ENCODE peak calls at places on chromosomes 3 and 15, in six cellular contexts. One of them, this sample, is unnamed.

GRCh38 chr3:156218353-156218744 is 98.0 kb downstream of the KCNAB1 start:
- DNase-seq in neuronal stem cell: no peak
- DNase-seq in NCI-H345: peak
- DNase-seq in HCEC 1CT: no peak
- DNase-seq in thoracic aorta: no peak
- DNase-seq in mucosa of gallbladder: no peak
- DNase-seq in this sample: no peak

GRCh38 chr3:60147249-60147648 is 1097.4 kb upstream of the CFAP20DC start:
- DNase-seq in neuronal stem cell: peak
- DNase-seq in NCI-H345: no peak
- DNase-seq in HCEC 1CT: no peak
- DNase-seq in thoracic aorta: no peak
- DNase-seq in mucosa of gallbladder: no peak
- DNase-seq in this sample: no peak

GRCh38 chr3:77945320-77945719 is 905.4 kb downstream of the ROBO2 start:
- DNase-seq in neuronal stem cell: no peak
- DNase-seq in NCI-H345: no peak
- DNase-seq in HCEC 1CT: no peak
- DNase-seq in thoracic aorta: no peak
- DNase-seq in mucosa of gallbladder: no peak
- DNase-seq in this sample: no peak

GRCh38 chr15:63086271-63086670 is 35.4 kb upstream of the LACTB start:
- DNase-seq in neuronal stem cell: no peak
- DNase-seq in NCI-H345: no peak
- DNase-seq in HCEC 1CT: no peak
- DNase-seq in thoracic aorta: no peak
- DNase-seq in mucosa of gallbladder: no peak
- DNase-seq in this sample: no peak

GRCh38 chr3:147407495-147408179 is 1.3 kb upstream of the ZIC4 start:
- DNase-seq in neuronal stem cell: no peak
- DNase-seq in NCI-H345: no peak
- DNase-seq in HCEC 1CT: no peak
- DNase-seq in thoracic aorta: no peak
- DNase-seq in mucosa of gallbladder: no peak
- DNase-seq in this sample: no peak

GRCh38 chr15:67746450-67746849 is 78.9 kb upstream of the SKOR1 start:
- DNase-seq in neuronal stem cell: no peak
- DNase-seq in NCI-H345: no peak
- DNase-seq in HCEC 1CT: no peak
- DNase-seq in thoracic aorta: no peak
- DNase-seq in mucosa of gallbladder: no peak
- DNase-seq in this sample: no peak

GRCh38 chr15:69313437-69314000 is 14.8 kb downstream of the PAQR5 start:
- DNase-seq in neuronal stem cell: no peak
- DNase-seq in NCI-H345: no peak
- DNase-seq in HCEC 1CT: no peak
- DNase-seq in thoracic aorta: no peak
- DNase-seq in mucosa of gallbladder: no peak
- DNase-seq in this sample: no peak

GRCh38 chr3:195001961-195002861 is 268.7 kb downstream of the XXYLT1 start:
- DNase-seq in neuronal stem cell: peak
- DNase-seq in NCI-H345: peak
- DNase-seq in HCEC 1CT: peak
- DNase-seq in thoracic aorta: no peak
- DNase-seq in mucosa of gallbladder: peak
- DNase-seq in this sample: peak

GRCh38 chr3:24237971-24238767 is 256.5 kb downstream of the THRB start:
- DNase-seq in neuronal stem cell: peak
- DNase-seq in NCI-H345: peak
- DNase-seq in HCEC 1CT: peak
- DNase-seq in thoracic aorta: peak
- DNase-seq in mucosa of gallbladder: peak
- DNase-seq in this sample: peak

GRCh38 chr3:42473083-42473932 is 29.1 kb upstream of the VIPR1 start:
- DNase-seq in neuronal stem cell: no peak
- DNase-seq in NCI-H345: no peak
- DNase-seq in HCEC 1CT: no peak
- DNase-seq in thoracic aorta: no peak
- DNase-seq in mucosa of gallbladder: peak
- DNase-seq in this sample: no peak

GRCh38 chr3:100882571-100882981 is 110.6 kb downstream of the ABI3BP start:
- DNase-seq in neuronal stem cell: no peak
- DNase-seq in NCI-H345: no peak
- DNase-seq in HCEC 1CT: peak
- DNase-seq in thoracic aorta: no peak
- DNase-seq in mucosa of gallbladder: no peak
- DNase-seq in this sample: no peak

GRCh38 chr3:13479332-13479581 is 849 bp upstream of the HDAC11 start:
- DNase-seq in neuronal stem cell: no peak
- DNase-seq in NCI-H345: peak
- DNase-seq in HCEC 1CT: no peak
- DNase-seq in thoracic aorta: no peak
- DNase-seq in mucosa of gallbladder: peak
- DNase-seq in this sample: peak

GRCh38 chr15:68997050-68997449 is 17.4 kb upstream of the NOX5 start:
- DNase-seq in neuronal stem cell: no peak
- DNase-seq in NCI-H345: no peak
- DNase-seq in HCEC 1CT: no peak
- DNase-seq in thoracic aorta: no peak
- DNase-seq in mucosa of gallbladder: no peak
- DNase-seq in this sample: no peak

GRCh38 chr15:56261854-56262509 is 18.3 kb upstream of the RFX7 start:
- DNase-seq in neuronal stem cell: no peak
- DNase-seq in NCI-H345: no peak
- DNase-seq in HCEC 1CT: no peak
- DNase-seq in thoracic aorta: no peak
- DNase-seq in mucosa of gallbladder: peak
- DNase-seq in this sample: no peak

GRCh38 chr3:177448987-177449975 is 252.0 kb upstream of the TBL1XR1 start:
- DNase-seq in neuronal stem cell: no peak
- DNase-seq in NCI-H345: no peak
- DNase-seq in HCEC 1CT: no peak
- DNase-seq in thoracic aorta: no peak
- DNase-seq in mucosa of gallbladder: peak
- DNase-seq in this sample: no peak

GRCh38 chr3:86771741-86772512 is 219.0 kb downstream of the VGLL3 start:
- DNase-seq in neuronal stem cell: no peak
- DNase-seq in NCI-H345: no peak
- DNase-seq in HCEC 1CT: no peak
- DNase-seq in thoracic aorta: no peak
- DNase-seq in mucosa of gallbladder: no peak
- DNase-seq in this sample: no peak

GRCh38 chr15:101396484-101397261 is 92.8 kb downstream of the PCSK6 start:
- DNase-seq in neuronal stem cell: no peak
- DNase-seq in NCI-H345: no peak
- DNase-seq in HCEC 1CT: no peak
- DNase-seq in thoracic aorta: no peak
- DNase-seq in mucosa of gallbladder: no peak
- DNase-seq in this sample: no peak

GRCh38 chr15:29736745-29737023 is 85.6 kb downstream of the TJP1 start:
- DNase-seq in neuronal stem cell: no peak
- DNase-seq in NCI-H345: no peak
- DNase-seq in HCEC 1CT: peak
- DNase-seq in thoracic aorta: no peak
- DNase-seq in mucosa of gallbladder: no peak
- DNase-seq in this sample: no peak

GRCh38 chr3:122324871-122325323 is at the start of gene CSTA:
- DNase-seq in neuronal stem cell: no peak
- DNase-seq in NCI-H345: no peak
- DNase-seq in HCEC 1CT: peak
- DNase-seq in thoracic aorta: no peak
- DNase-seq in mucosa of gallbladder: no peak
- DNase-seq in this sample: no peak

GRCh38 chr3:157785071-157785826 is 282.0 kb upstream of the VEPH1 start:
- DNase-seq in neuronal stem cell: no peak
- DNase-seq in NCI-H345: no peak
- DNase-seq in HCEC 1CT: peak
- DNase-seq in thoracic aorta: no peak
- DNase-seq in mucosa of gallbladder: no peak
- DNase-seq in this sample: no peak

GRCh38 chr15:62878070-62878469 is 164.5 kb upstream of the TPM1 start:
- DNase-seq in neuronal stem cell: no peak
- DNase-seq in NCI-H345: no peak
- DNase-seq in HCEC 1CT: no peak
- DNase-seq in thoracic aorta: no peak
- DNase-seq in mucosa of gallbladder: no peak
- DNase-seq in this sample: no peak

This sample was measured in testis.